ENCODE peak calls at places on chromosomes 3 and 15, in six cellular contexts. R, J, Q, L, I and E are unnamed samples.

GRCh38 chr15:94042163-94042954 is 189.0 kb upstream of the MCTP2 start:
- DNase-seq in R (no peak), J (no peak), Q (no peak), L (no peak), I (no peak), E (no peak)

GRCh38 chr15:78059110-78059839 is 18.2 kb downstream of the TBC1D2B start:
- DNase-seq in R (no peak), J (no peak), Q (no peak), L (no peak), I (no peak), E (no peak)

GRCh38 chr15:75786564-75786925 is 56.7 kb upstream of the UBE2Q2 start:
- DNase-seq in R (no peak), J (no peak), Q (peak; percentile 7), L (peak; percentile 49), I (no peak), E (no peak)

GRCh38 chr3:159988617-159989251 is at the start of gene IL12A:
- DNase-seq in R (peak; percentile 61), J (peak; percentile 92), Q (peak; percentile 78), L (peak; percentile 89), I (peak; percentile 82), E (peak; percentile 80)

GRCh38 chr15:55993111-55993803 is at the start of gene NEDD4:
- DNase-seq in R (peak; percentile 87), J (peak; percentile 93), Q (peak; percentile 84), L (peak; percentile 93), I (peak; percentile 85), E (peak; percentile 91)

GRCh38 chr3:134463676-134464611 is 21.8 kb downstream of the ANAPC13 start:
- DNase-seq in R (peak; percentile 77), J (no peak), Q (peak; percentile 59), L (peak; percentile 94), I (no peak), E (no peak)

GRCh38 chr3:54819926-54820325 is 107.9 kb downstream of the LRTM1 start:
- DNase-seq in R (no peak), J (no peak), Q (no peak), L (no peak), I (no peak), E (no peak)

GRCh38 chr3:136862611-136862951 is 573 bp downstream of the NCK1 start:
- DNase-seq in R (peak; percentile 70), J (peak; percentile 86), Q (peak; percentile 83), L (peak; percentile 90), I (peak; percentile 39), E (peak; percentile 79)

GRCh38 chr15:93179704-93180103 is 90.7 kb upstream of the RGMA start:
- DNase-seq in R (no peak), J (no peak), Q (no peak), L (no peak), I (no peak), E (no peak)

GRCh38 chr15:50940506-50940905 is 32.0 kb downstream of the AP4E1 start:
- DNase-seq in R (no peak), J (no peak), Q (no peak), L (no peak), I (no peak), E (no peak)

GRCh38 chr3:127570520-127570919 is 20.0 kb downstream of the TPRA1 start:
- DNase-seq in R (no peak), J (no peak), Q (no peak), L (no peak), I (no peak), E (no peak)

GRCh38 chr15:32843211-32843907 is 125.6 kb downstream of the GREM1 start:
- DNase-seq in R (no peak), J (no peak), Q (no peak), L (no peak), I (no peak), E (no peak)

GRCh38 chr3:117439812-117440211 is 730.2 kb downstream of the TUSC7 start:
- DNase-seq in R (no peak), J (no peak), Q (no peak), L (no peak), I (peak; percentile 1), E (peak; percentile 48)

GRCh38 chr15:89379818-89380217 is 45.2 kb upstream of the POLG start:
- DNase-seq in R (no peak), J (no peak), Q (no peak), L (no peak), I (no peak), E (no peak)

GRCh38 chr3:157077565-157077991 is 82.4 kb downstream of the CCNL1 start:
- DNase-seq in R (peak; percentile 62), J (no peak), Q (no peak), L (no peak), I (no peak), E (no peak)

GRCh38 chr3:113136071-113136470 is 75.3 kb upstream of the BOC start:
- DNase-seq in R (no peak), J (no peak), Q (no peak), L (no peak), I (peak; percentile 18), E (peak; percentile 21)

GRCh38 chr3:165170236-165170635 is 25.9 kb downstream of the SLITRK3 start:
- DNase-seq in R (no peak), J (no peak), Q (no peak), L (no peak), I (no peak), E (no peak)

GRCh38 chr15:64619880-64620839 is 155.2 kb downstream of the RBPMS2 start:
- DNase-seq in R (no peak), J (no peak), Q (no peak), L (no peak), I (no peak), E (no peak)

GRCh38 chr3:33438871-33439270 is 1.3 kb downstream of the UBP1 start:
- DNase-seq in R (no peak), J (no peak), Q (no peak), L (no peak), I (no peak), E (no peak)

GRCh38 chr3:49802719-49803463 is at the start of gene INKA1:
- DNase-seq in R (peak; percentile 85), J (peak; percentile 95), Q (peak; percentile 92), L (peak; percentile 95), I (peak; percentile 70), E (peak; percentile 87)

GRCh38 chr3:49801160-49801559 is 1.5 kb upstream of the CDHR4 start:
- DNase-seq in R (no peak), J (no peak), Q (no peak), L (no peak), I (no peak), E (no peak)

GRCh38 chr3:49804141-49805041 is 1.3 kb downstream of the INKA1 start:
- DNase-seq in R (no peak), J (no peak), Q (no peak), L (no peak), I (no peak), E (no peak)

GRCh38 chr3:49805367-49805782 is 2.3 kb downstream of the INKA1 start:
- DNase-seq in R (peak; percentile 92), J (peak; percentile 85), Q (peak; percentile 61), L (peak; percentile 94), I (no peak), E (peak; percentile 30)

GRCh38 chr3:49803464-49804140 is 541 bp downstream of the INKA1 start:
- DNase-seq in R (no peak), J (no peak), Q (no peak), L (peak; percentile 73), I (no peak), E (no peak)
- H3K4me1 ChIP-seq in R (peaks cover 48% of the 10 kb centered on the region), J (peaks cover 49% of the 10 kb centered on the region), Q (peaks cover 7% of the 10 kb centered on the region), L (no peaks in the 10 kb centered on the region), I (peaks cover 14% of the 10 kb centered on the region), E (peaks cover 32% of the 10 kb centered on the region)

GRCh38 chr3:42749025-42749752 is 23.9 kb downstream of the CCDC13 start:
- DNase-seq in R (peak; percentile 16), J (no peak), Q (no peak), L (peak; percentile 89), I (no peak), E (no peak)

GRCh38 chr3:42752441-42752840 is 20.6 kb downstream of the CCDC13 start:
- DNase-seq in R (peak; percentile 9), J (no peak), Q (peak; percentile 11), L (no peak), I (no peak), E (no peak)

GRCh38 chr3:42751609-42752008 is 21.4 kb downstream of the CCDC13 start:
- DNase-seq in R (peak; percentile 16), J (no peak), Q (peak; percentile 17), L (peak; percentile 58), I (no peak), E (peak; percentile 35)

GRCh38 chr3:42749753-42750231 is 23.3 kb downstream of the CCDC13 start:
- DNase-seq in R (peak; percentile 35), J (no peak), Q (no peak), L (no peak), I (peak; percentile 28), E (peak; percentile 17)

GRCh38 chr3:42750834-42751233 is 22.2 kb downstream of the CCDC13 start:
- DNase-seq in R (peak; percentile 13), J (no peak), Q (peak; percentile 5), L (peak; percentile 44), I (no peak), E (no peak)
- H3K4me1 ChIP-seq in R (peaks cover 50% of the 10 kb centered on the region), J (peaks cover 11% of the 10 kb centered on the region), Q (no peaks in the 10 kb centered on the region), L (no peaks in the 10 kb centered on the region), I (no peaks in the 10 kb centered on the region), E (peaks cover 10% of the 10 kb centered on the region)

DNA sequence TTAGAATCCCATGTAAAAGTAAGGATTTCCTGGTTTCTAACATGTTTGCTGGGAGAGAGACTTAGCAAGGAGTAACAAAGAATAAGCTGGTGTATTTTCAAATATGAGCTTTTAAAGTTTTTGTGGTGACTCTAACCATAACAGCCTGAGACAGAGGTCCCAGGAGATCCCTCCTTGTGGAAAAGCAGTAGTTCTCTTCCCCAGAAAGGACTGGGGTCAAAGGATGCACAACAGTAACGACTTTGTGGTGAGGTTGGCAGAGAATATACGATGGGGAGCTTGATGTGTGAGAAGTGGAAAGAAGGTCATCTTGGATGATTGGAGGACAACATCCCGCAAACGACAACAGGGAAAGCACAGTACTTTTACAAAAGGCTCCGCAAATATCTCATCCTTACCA is 38.2 kb downstream of the ABHD5 start:
- DNase-seq in R (no peak), J (no peak), Q (no peak), L (no peak), I (no peak), E (no peak)
- H3K4me1 ChIP-seq in R (peaks cover 11% of the 10 kb centered on the region), J (no peaks in the 10 kb centered on the region), Q (peaks cover 5% of the 10 kb centered on the region), L (no peaks in the 10 kb centered on the region), I (no peaks in the 10 kb centered on the region), E (no peaks in the 10 kb centered on the region)

GRCh38 chr15:39434126-39434525 is 146.8 kb upstream of the THBS1 start:
- DNase-seq in R (no peak), J (no peak), Q (no peak), L (no peak), I (no peak), E (no peak)

GRCh38 chr15:39434751-39435238 is 146.1 kb upstream of the THBS1 start:
- DNase-seq in R (no peak), J (no peak), Q (peak; percentile 57), L (no peak), I (no peak), E (peak; percentile 46)

GRCh38 chr15:39432935-39433334 is 147.9 kb upstream of the THBS1 start:
- DNase-seq in R (no peak), J (no peak), Q (no peak), L (no peak), I (no peak), E (no peak)

GRCh38 chr15:39432007-39432406 is 148.9 kb upstream of the THBS1 start:
- DNase-seq in R (no peak), J (no peak), Q (no peak), L (no peak), I (no peak), E (no peak)

DNA sequence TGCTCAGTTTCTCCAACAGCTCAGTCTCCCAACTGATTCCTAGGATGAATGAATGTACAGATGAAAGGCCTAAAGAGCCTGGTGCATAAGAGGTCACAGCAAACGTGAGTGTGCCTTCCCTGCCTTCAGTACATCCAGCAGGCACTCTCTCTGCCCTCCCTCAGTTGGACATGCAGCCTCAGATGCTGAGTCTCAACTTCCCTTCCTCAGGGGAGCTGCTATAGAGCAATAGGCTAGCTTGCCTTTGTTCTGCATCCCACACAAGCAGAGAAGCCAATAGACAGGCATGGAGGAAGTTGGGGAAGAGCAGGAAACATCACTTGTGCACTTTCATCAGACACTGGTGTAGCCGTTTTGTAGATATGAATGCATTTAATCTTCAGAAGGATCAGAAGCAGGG is 147.5 kb upstream of the THBS1 start:
- DNase-seq in R (no peak), J (no peak), Q (no peak), L (no peak), I (no peak), E (no peak)
- H3K4me1 ChIP-seq in R (peaks cover 50% of the 10 kb centered on the region), J (peaks cover 27% of the 10 kb centered on the region), Q (peaks cover 9% of the 10 kb centered on the region), L (no peaks in the 10 kb centered on the region), I (peaks cover 14% of the 10 kb centered on the region), E (peaks cover 47% of the 10 kb centered on the region)